ENCODE peak calls at places on chromosomes 2 and 18, in seven cellular contexts. T is memory B cell; N is activated T-cell treated with anti-CD3 and anti-CD28 coated beads for 1 hour; Z is NCI-H2029; U is A673; Q is stimulated activated CD8-positive, alpha-beta memory T cell treated with anti-CD3 and anti-CD28 coated beads, Interleukin-2, amount 100 ng/mL, for 1 hour; L is left ventricle myocardium inferior. O is an unnamed sample.

GRCh38 chr2:119240311-119241204 is 16.9 kb downstream of the STEAP3 start:
- DNase-seq in N (no peak), U (peak), L (peak), Q (no peak), Z (peak), T (no peak), O (peak)

GRCh38 chr2:170822292-170822884 is 5.7 kb downstream of the GAD1 start:
- DNase-seq in Z (no peak), T (no peak), Q (no peak), U (peak), L (no peak), N (no peak), O (peak)

GRCh38 chr2:37713258-37713700 is 41.8 kb upstream of the CDC42EP3 start:
- DNase-seq in Q (no peak), T (no peak), Z (no peak), U (no peak), N (no peak), L (no peak), O (no peak)

GRCh38 chr18:36188912-36189311 is 1.6 kb downstream of the MOCOS start:
- DNase-seq in T (no peak), Q (no peak), N (no peak), L (no peak), Z (no peak), U (no peak), O (no peak)

GRCh38 chr2:190755796-190756415 is 107.0 kb downstream of the NAB1 start:
- DNase-seq in Q (no peak), T (no peak), L (no peak), N (no peak), Z (no peak), U (no peak), O (peak)

GRCh38 chr2:225999692-226000091 is 600.2 kb downstream of the NYAP2 start:
- DNase-seq in N (no peak), Q (no peak), U (no peak), L (no peak), T (no peak), Z (no peak), O (no peak)

GRCh38 chr2:241070811-241071676 is 31.0 kb downstream of the MTERF4 start:
- DNase-seq in N (no peak), U (no peak), L (no peak), Z (no peak), T (no peak), Q (no peak), O (no peak)

GRCh38 chr2:111705711-111706323 is 178.2 kb downstream of the ANAPC1 start:
- DNase-seq in N (peak), L (no peak), Z (no peak), U (peak), Q (peak), T (no peak), O (peak)

GRCh38 chr2:236972491-236973379 is 113.0 kb upstream of the COPS8 start:
- DNase-seq in N (no peak), Q (no peak), T (no peak), Z (peak), U (no peak), L (peak), O (peak)

GRCh38 chr2:61443342-61444041 is 27.4 kb downstream of the USP34 start:
- DNase-seq in T (peak), N (no peak), U (no peak), Q (no peak), Z (no peak), L (no peak), O (no peak)

GRCh38 chr18:57915848-57916596 is 112.9 kb upstream of the ATP8B1 start:
- DNase-seq in N (no peak), Q (no peak), L (no peak), T (no peak), Z (no peak), U (no peak), O (no peak)

GRCh38 chr18:62788891-62789290 is 73.5 kb downstream of the PHLPP1 start:
- DNase-seq in Q (no peak), N (no peak), U (no peak), L (no peak), Z (no peak), T (no peak), O (no peak)

GRCh38 chr2:141923657-141924056 is 207.2 kb downstream of the LRP1B start:
- DNase-seq in T (no peak), Z (no peak), Q (no peak), L (no peak), N (no peak), U (no peak), O (no peak)